ENCODE peak calls at places on chromosomes 11 and 22, in six cellular contexts. K, B, X, Y, M and S are unnamed samples.

GRCh38 chr11:32200448-32200847 is 109.6 kb downstream of the RCN1 start:
- DNase-seq in K (no peak), B (no peak), X (no peak), Y (no peak), M (no peak), S (no peak)

GRCh38 chr11:1807628-1807995 is 27.2 kb upstream of the SYT8 start:
- DNase-seq in K (no peak), B (no peak), X (no peak), Y (no peak), M (no peak), S (no peak)

GRCh38 chr11:71525938-71526495 is 1.1 kb upstream of the KRTAP5-7 start:
- DNase-seq in K (no peak), B (no peak), X (no peak), Y (no peak), M (no peak), S (no peak)

GRCh38 chr11:705646-706438 is at the start of gene EPS8L2:
- DNase-seq in K (no peak), B (peak; percentile 66), X (no peak), Y (peak; percentile 68), M (no peak), S (no peak)

GRCh38 chr11:5624489-5625278 is at the start of gene TRIM34:
- DNase-seq in K (peak; percentile 64), B (peak; percentile 70), X (peak; percentile 91), Y (peak; percentile 79), M (no peak), S (no peak)

GRCh38 chr11:65606876-65607613 is 7.0 kb downstream of the MAP3K11 start:
- DNase-seq in K (peak; percentile 92), B (no peak), X (no peak), Y (peak; percentile 82), M (peak; percentile 95), S (peak; percentile 79)

GRCh38 chr11:11977206-11977938 is 31.1 kb downstream of the DKK3 start:
- DNase-seq in K (peak; percentile 74), B (peak; percentile 95), X (no peak), Y (peak; percentile 61), M (peak; percentile 58), S (no peak)

GRCh38 chr11:78946945-78947914 is 372.6 kb upstream of the NARS2 start:
- DNase-seq in K (no peak), B (peak; percentile 90), X (no peak), Y (no peak), M (no peak), S (no peak)

GRCh38 chr11:86034710-86035109 is 34.2 kb downstream of the PICALM start:
- DNase-seq in K (no peak), B (no peak), X (no peak), Y (no peak), M (no peak), S (no peak)

GRCh38 chr11:96197801-96198465 is 145.1 kb downstream of the MAML2 start:
- DNase-seq in K (no peak), B (no peak), X (peak; percentile 69), Y (no peak), M (no peak), S (no peak)

GRCh38 chr22:40797427-40797826 is 21.7 kb downstream of the SLC25A17 start:
- DNase-seq in K (no peak), B (peak; percentile 12), X (no peak), Y (no peak), M (no peak), S (no peak)

GRCh38 chr11:67384851-67385366 is 6.9 kb upstream of the RAD9A start:
- DNase-seq in K (no peak), B (peak; percentile 70), X (no peak), Y (peak; percentile 62), M (peak; percentile 61), S (no peak)

GRCh38 chr11:123202723-123203122 is 7.7 kb upstream of the CLMP start:
- DNase-seq in K (no peak), B (no peak), X (no peak), Y (no peak), M (no peak), S (no peak)

GRCh38 chr11:2768471-2769408 is 68.9 kb upstream of the KCNQ1OT1 start:
- DNase-seq in K (no peak), B (peak; percentile 85), X (no peak), Y (no peak), M (no peak), S (no peak)

GRCh38 chr22:39999144-39999757 is 4.5 kb downstream of the FAM83F start:
- DNase-seq in K (peak; percentile 43), B (no peak), X (peak; percentile 39), Y (peak; percentile 40), M (no peak), S (no peak)

GRCh38 chr11:71203681-71204080 is 48.7 kb downstream of the SHANK2 start:
- DNase-seq in K (no peak), B (no peak), X (no peak), Y (no peak), M (no peak), S (no peak)

DNA sequence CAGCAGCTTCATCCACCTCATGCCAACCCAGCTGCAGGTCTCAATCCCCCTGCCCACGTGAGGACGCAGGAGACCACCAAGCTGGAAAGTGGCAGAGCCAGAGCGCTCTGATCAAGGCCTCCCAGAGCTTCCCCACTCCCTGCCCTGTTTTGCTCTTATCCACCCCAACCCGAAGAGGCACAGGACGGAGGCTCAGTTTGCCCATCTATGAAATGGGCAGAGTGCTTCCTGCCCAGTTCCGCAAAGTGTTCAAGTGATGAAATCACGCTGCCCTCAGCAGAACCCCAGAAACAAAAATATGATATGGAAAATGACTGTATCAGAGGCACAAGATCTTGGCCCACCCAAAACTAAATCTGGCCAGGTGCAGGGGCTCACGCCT is 7.9 kb downstream of the LGALS2 start:
- DNase-seq in K (no peak), B (no peak), X (no peak), Y (no peak), M (no peak), S (no peak)
- TF ChIP-seq CTCF in K (no peak), B (no peak), X (no peak), Y (no peak), M (no peak), S (no peak)

GRCh38 chr11:62233730-62234129 is 8.3 kb upstream of the SCGB1D2 start:
- DNase-seq in K (no peak), B (peak; percentile 37), X (peak; percentile 6), Y (no peak), M (no peak), S (no peak)
- TF ChIP-seq CTCF in K (no peak), B (peak; percentile 54), X (peak; percentile 2), Y (peak; percentile 6), M (no peak), S (no peak)

GRCh38 chr11:9428706-9429105 is 32.1 kb upstream of the ZNF143 start:
- DNase-seq in K (no peak), B (no peak), X (no peak), Y (no peak), M (no peak), S (no peak)
- TF ChIP-seq CTCF in K (no peak), B (no peak), X (no peak), Y (no peak), M (no peak), S (no peak)

DNA sequence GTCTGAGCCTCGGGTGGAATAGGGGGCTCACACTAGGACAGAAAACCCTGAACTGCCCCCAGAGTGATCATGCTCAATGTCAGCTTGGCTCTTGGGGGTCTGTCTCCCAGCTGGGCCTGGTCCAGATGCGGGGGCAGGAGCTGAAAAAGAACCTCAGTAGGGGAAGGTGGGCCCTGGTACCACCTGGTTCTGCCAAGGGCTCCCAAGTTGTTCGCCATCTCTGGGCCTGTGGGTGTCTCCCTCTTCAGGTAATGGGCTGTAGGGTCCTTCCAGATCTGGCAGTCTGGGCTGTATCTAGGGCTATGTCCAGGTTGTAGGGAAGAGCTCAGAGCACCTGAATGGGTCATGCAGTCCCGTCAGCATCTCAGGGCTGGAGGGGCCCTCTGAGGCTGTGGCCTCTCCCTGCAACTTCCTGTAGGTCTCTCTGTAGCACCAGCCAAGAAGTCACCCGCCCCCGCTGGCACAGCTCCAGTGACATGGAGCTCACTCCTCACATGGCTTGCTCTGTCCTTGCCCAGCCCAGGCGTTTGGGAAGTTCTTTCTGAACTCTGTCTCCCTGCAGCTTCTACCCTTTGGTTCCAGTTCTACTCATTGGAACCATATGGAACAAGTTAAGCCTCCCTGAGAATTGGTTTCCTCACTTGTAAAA is 33.0 kb upstream of the SOX10 start:
- DNase-seq in K (peak; percentile 71), B (no peak), X (no peak), Y (peak; percentile 79), M (peak; percentile 83), S (peak; percentile 33)
- TF ChIP-seq CTCF in K (no peak), B (no peak), X (no peak), Y (no peak), M (no peak), S (no peak)